ENCODE peak calls at places on chromosomes 11 and 22, in six cellular contexts. Z is CD8-positive, alpha-beta T cell; Q is ascending aorta; A is PC-3; T is testis; D is CD8-positive, alpha-beta memory T cell. G is an unnamed sample. For H3K36me3, the result is how much of the 10 kb centered on the place peaks cover.

GRCh38 chr11:64710418-64711137 is 12.4 kb downstream of the NRXN2 start:
- DNase-seq in Z (no peak), Q (no peak), A (peak), T (no peak), D (no peak), G (no peak)

GRCh38 chr11:1153951-1154487 is 3.7 kb upstream of the MUC5AC start:
- DNase-seq in Z (no peak), Q (peak), A (peak), T (peak), D (no peak), G (no peak)

GRCh38 chr11:118915396-118915795 is 10.3 kb downstream of the BCL9L start:
- DNase-seq in Z (no peak), Q (no peak), A (no peak), T (no peak), D (no peak), G (no peak)

GRCh38 chr22:45636668-45637067 is 35.0 kb upstream of the ATXN10 start:
- DNase-seq in Z (no peak), Q (no peak), A (no peak), T (no peak), D (no peak), G (no peak)

GRCh38 chr22:48319321-48320047 is 1508.2 kb downstream of the BRD1 start:
- DNase-seq in Z (no peak), Q (no peak), A (no peak), T (no peak), D (no peak), G (no peak)

GRCh38 chr11:86135319-86135714 is 66.4 kb upstream of the PICALM start:
- DNase-seq in Z (no peak), Q (no peak), A (no peak), T (no peak), D (no peak), G (no peak)

GRCh38 chr22:43231724-43232034 is 44.7 kb upstream of the TTLL12 start:
- DNase-seq in Z (no peak), Q (no peak), A (no peak), T (no peak), D (no peak), G (no peak)

GRCh38 chr11:79371152-79371551 is 69.7 kb downstream of the TENM4 start:
- DNase-seq in Z (no peak), Q (no peak), A (no peak), T (no peak), D (no peak), G (no peak)

GRCh38 chr11:127345819-127346459 is 345.4 kb upstream of the KIRREL3 start:
- DNase-seq in Z (no peak), Q (no peak), A (peak), T (peak), D (no peak), G (peak)

GRCh38 chr22:46758867-46759290 is 3.6 kb upstream of the TBC1D22A start:
- DNase-seq in Z (no peak), Q (no peak), A (peak), T (peak), D (peak), G (peak)

GRCh38 chr22:39514373-39514973 is 5.9 kb upstream of the ATF4 start:
- DNase-seq in Z (no peak), Q (no peak), A (peak), T (peak), D (no peak), G (peak)

GRCh38 chr11:40230821-40231220 is 1228.6 kb downstream of the LRRC4C start:
- DNase-seq in Z (no peak), Q (no peak), A (no peak), T (no peak), D (no peak), G (no peak)

GRCh38 chr11:40241524-40242037 is 1217.9 kb downstream of the LRRC4C start:
- DNase-seq in Z (no peak), Q (no peak), A (no peak), T (no peak), D (no peak), G (no peak)

GRCh38 chr11:40240284-40240683 is 1219.2 kb downstream of the LRRC4C start:
- DNase-seq in Z (no peak), Q (no peak), A (no peak), T (no peak), D (no peak), G (no peak)

DNA sequence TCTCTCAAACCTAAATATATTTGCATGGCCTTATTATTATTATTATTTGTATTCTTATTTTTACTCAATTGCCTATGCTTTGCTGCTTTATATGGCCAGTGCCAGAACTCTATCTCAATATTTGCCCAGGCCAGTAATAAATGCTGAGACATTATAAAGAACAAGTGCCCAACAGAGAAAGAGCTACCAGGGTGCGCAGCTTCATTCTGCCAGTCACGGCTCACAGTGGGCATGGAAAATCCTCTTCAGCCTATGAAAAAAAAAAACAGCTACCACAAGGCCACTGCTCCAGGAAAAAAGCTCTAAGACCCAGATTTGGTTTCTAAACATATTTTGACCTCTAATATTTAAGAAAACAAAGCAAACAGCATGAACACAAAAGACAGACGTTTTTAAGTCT is 1223.6 kb downstream of the LRRC4C start:
- DNase-seq in Z (no peak), Q (no peak), A (no peak), T (no peak), D (no peak), G (no peak)
- H3K36me3 ChIP-seq in Z (under half), Q (under half), A (under half), T (under half), D (under half), G (under half)

GRCh38 chr22:20805972-20806471 is 32.1 kb downstream of the SERPIND1 start:
- DNase-seq in Z (no peak), Q (no peak), A (peak), T (no peak), D (no peak), G (no peak)

GRCh38 chr22:20808844-20809243 is 34.9 kb downstream of the SERPIND1 start:
- DNase-seq in Z (no peak), Q (no peak), A (no peak), T (no peak), D (no peak), G (peak)

GRCh38 chr22:20804650-20805049 is 30.7 kb downstream of the SERPIND1 start:
- DNase-seq in Z (no peak), Q (no peak), A (no peak), T (no peak), D (no peak), G (no peak)

GRCh38 chr22:20809538-20810185 is 35.7 kb downstream of the SERPIND1 start:
- DNase-seq in Z (no peak), Q (no peak), A (no peak), T (no peak), D (no peak), G (no peak)

GRCh38 chr22:20807315-20807752 is 33.4 kb downstream of the SERPIND1 start:
- DNase-seq in Z (no peak), Q (no peak), A (peak), T (no peak), D (no peak), G (no peak)
- H3K36me3 ChIP-seq in Z (under half), Q (half or more), A (under half), T (under half), D (under half), G (half or more)

GRCh38 chr11:72904016-72904415 is 89.8 kb downstream of the ATG16L2 start:
- DNase-seq in Z (no peak), Q (no peak), A (no peak), T (no peak), D (no peak), G (no peak)

GRCh38 chr11:72896431-72896830 is 82.2 kb downstream of the ATG16L2 start:
- DNase-seq in Z (no peak), Q (no peak), A (no peak), T (no peak), D (no peak), G (no peak)

GRCh38 chr11:72897506-72897905 is 83.3 kb downstream of the ATG16L2 start:
- DNase-seq in Z (no peak), Q (no peak), A (peak), T (no peak), D (no peak), G (no peak)

GRCh38 chr11:72901374-72901773 is 87.2 kb downstream of the ATG16L2 start:
- DNase-seq in Z (no peak), Q (no peak), A (no peak), T (no peak), D (no peak), G (no peak)

DNA sequence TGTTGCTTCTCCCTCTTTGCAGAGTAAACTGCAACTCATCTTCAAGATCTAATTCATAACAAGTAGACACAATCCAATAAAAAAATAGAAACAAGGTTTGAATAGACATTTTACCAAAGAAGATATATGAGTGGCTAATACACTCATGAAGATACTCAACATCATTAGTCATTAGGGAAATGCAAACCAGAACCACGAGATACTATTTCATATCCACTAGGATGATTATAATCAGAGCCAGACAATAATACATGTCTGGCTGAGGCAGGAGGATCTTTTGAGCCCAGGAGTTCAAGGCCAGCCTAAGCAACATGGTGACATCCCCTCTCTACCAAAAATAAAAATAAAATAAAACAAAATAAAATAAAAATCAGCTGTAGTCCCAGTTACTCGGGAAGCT is 85.0 kb downstream of the ATG16L2 start:
- DNase-seq in Z (no peak), Q (no peak), A (peak), T (no peak), D (no peak), G (no peak)
- H3K36me3 ChIP-seq in Z (under half), Q (under half), A (under half), T (under half), D (under half), G (half or more)

GRCh38 chr11:9148727-9149126 is 57.3 kb upstream of the SCUBE2 start:
- DNase-seq in Z (no peak), Q (no peak), A (no peak), T (no peak), D (no peak), G (no peak)
- H3K36me3 ChIP-seq in Z (under half), Q (half or more), A (under half), T (under half), D (under half), G (under half)

DNA sequence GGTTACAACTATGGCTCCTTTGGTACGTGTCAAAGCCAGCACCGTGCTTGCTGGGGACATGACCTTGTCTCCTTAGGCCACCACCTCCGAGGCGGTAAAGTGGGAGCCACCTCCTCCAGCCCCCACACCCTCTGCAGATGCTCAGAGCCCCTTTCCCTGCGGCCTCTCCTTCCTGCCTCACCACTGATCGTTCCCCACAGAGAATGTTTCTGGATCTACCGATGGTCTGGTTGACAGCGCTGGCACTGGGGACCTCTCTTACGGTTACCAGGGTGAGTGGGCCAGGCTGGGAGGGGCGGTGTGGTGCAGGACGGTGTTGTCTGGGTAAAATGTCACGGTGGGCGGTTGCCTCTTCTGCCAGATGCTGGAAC is 8.9 kb downstream of the SIDT2 start:
- DNase-seq in Z (no peak), Q (no peak), A (no peak), T (no peak), D (no peak), G (no peak)
- H3K36me3 ChIP-seq in Z (under half), Q (half or more), A (under half), T (under half), D (under half), G (under half)

G was measured in OCI-LY7.